ENCODE peak calls at places on chromosomes 16 and 17, in five cellular contexts. V is activated T-helper 1 cell treated with anti-CD3 and anti-CD28 coated beads, Interleukin-12 subunit alpha, Interleukin-12 subunit beta, Interleukin-2, Interleukin-4 antibody, amounts not matched to agents 30 ng/mL and 10 ng/mL and 1 ng/mL, durations not matched to agents 14 hours and 24 hours and 36 hours; T is NCI-H524; W is aorta; S is HT-29. M is an unnamed sample.

GRCh38 chr17:21458036-21458435 is 81.9 kb downstream of the KCNJ12 start:
- DNase-seq in V (no peak), T (no peak), W (no peak), S (no peak), M (no peak)

GRCh38 chr17:62805234-62805633 is 2.9 kb downstream of the MARCHF10 start:
- DNase-seq in V (no peak), T (no peak), W (no peak), S (no peak), M (no peak)

GRCh38 chr16:69712277-69712676 is 14.1 kb downstream of the NQO1 start:
- DNase-seq in V (no peak), T (no peak), W (no peak), S (no peak), M (no peak)

GRCh38 chr17:58336456-58337094 is 8.0 kb upstream of the TSPOAP1 start:
- DNase-seq in V (no peak), T (no peak), W (no peak), S (no peak), M (peak)

GRCh38 chr17:45147102-45147580 is 1.1 kb upstream of the HEXIM1 start:
- DNase-seq in V (no peak), T (peak), W (peak), S (peak), M (no peak)

GRCh38 chr17:26809033-26809432 is 484.9 kb upstream of the WSB1 start:
- DNase-seq in V (no peak), T (no peak), W (no peak), S (no peak), M (no peak)

GRCh38 chr17:78529871-78530670 is 47.1 kb downstream of the DNAH17 start:
- DNase-seq in V (no peak), T (peak), W (no peak), S (peak), M (no peak)

GRCh38 chr16:59013930-59014329 is 279.8 kb upstream of the GOT2 start:
- DNase-seq in V (no peak), T (no peak), W (no peak), S (no peak), M (no peak)

GRCh38 chr16:85284138-85284897 is 172.0 kb upstream of the CIBAR2 start:
- DNase-seq in V (no peak), T (peak), W (no peak), S (no peak), M (no peak)

GRCh38 chr16:53756329-53756996 is 52.5 kb downstream of the FTO start:
- DNase-seq in V (no peak), T (no peak), W (no peak), S (peak), M (no peak)

GRCh38 chr17:1779571-1780074 is 17.8 kb downstream of the SERPINF1 start:
- DNase-seq in V (no peak), T (no peak), W (peak), S (no peak), M (no peak)

GRCh38 chr16:12559714-12560113 is 244.0 kb downstream of the CPPED1 start:
- DNase-seq in V (no peak), T (no peak), W (no peak), S (no peak), M (no peak)